ENCODE peak calls at places on chromosomes 7 and 10, in eight cellular contexts. K is AG04450, M is prostate gland, E is GM23248, N is upper lobe of left lung, W is body of pancreas, G is PC-3, S is pancreas. J is an unnamed sample.

GRCh38 chr10:33388325-33388724 is 53.9 kb upstream of the NRP1 start:
- DNase-seq in K (no peak), M (no peak), E (no peak), N (no peak), W (no peak), G (no peak), S (no peak), J (no peak)

GRCh38 chr7:30091431-30092386 is 43.1 kb upstream of the MTURN start:
- DNase-seq in K (peak; percentile 16), M (no peak), E (peak; percentile 88), N (no peak), W (no peak), G (peak; percentile 85), S (no peak), J (peak; percentile 57)

GRCh38 chr7:157926107-157926506 is 589.3 kb downstream of the DNAJB6 start:
- DNase-seq in K (no peak), M (no peak), E (no peak), N (no peak), W (no peak), G (no peak), S (no peak), J (no peak)

GRCh38 chr10:125343118-125343752 is 182.9 kb upstream of the CTBP2 start:
- DNase-seq in K (no peak), M (no peak), E (peak; percentile 49), N (no peak), W (peak; percentile 46), G (peak; percentile 55), S (no peak), J (peak; percentile 24)

GRCh38 chr7:12756841-12757240 is 69.4 kb downstream of the ARL4A start:
- DNase-seq in K (no peak), M (no peak), E (peak; percentile 51), N (no peak), W (no peak), G (peak; percentile 68), S (no peak), J (no peak)

GRCh38 chr7:28096713-28097112 is 83.9 kb downstream of the JAZF1 start:
- DNase-seq in K (peak; percentile 57), M (peak; percentile 66), E (peak; percentile 84), N (peak; percentile 61), W (peak; percentile 54), G (peak; percentile 71), S (peak; percentile 35), J (peak; percentile 82)

GRCh38 chr10:19816420-19817250 is at the start of gene PLXDC2:
- DNase-seq in K (peak; percentile 20), M (peak; percentile 48), E (peak; percentile 56), N (peak; percentile 56), W (peak; percentile 33), G (peak; percentile 9), S (no peak), J (peak; percentile 66)

GRCh38 chr10:16155761-16156322 is 281.0 kb upstream of the PTER start:
- DNase-seq in K (no peak), M (no peak), E (no peak), N (no peak), W (no peak), G (no peak), S (no peak), J (no peak)

GRCh38 chr10:99234739-99235468 is 748 bp downstream of the HPSE2 start:
- DNase-seq in K (no peak), M (no peak), E (peak; percentile 24), N (no peak), W (no peak), G (no peak), S (no peak), J (peak; percentile 64)

GRCh38 chr7:2698581-2699288 is 10.7 kb downstream of the AMZ1 start:
- DNase-seq in K (no peak), M (no peak), E (no peak), N (no peak), W (no peak), G (peak; percentile 17), S (no peak), J (no peak)

GRCh38 chr7:84245831-84246230 is 51.2 kb upstream of the SEMA3A start:
- DNase-seq in K (no peak), M (no peak), E (no peak), N (peak; percentile 34), W (no peak), G (no peak), S (no peak), J (no peak)

GRCh38 chr10:43667317-43667731 is 18.6 kb upstream of the ZNF32 start:
- DNase-seq in K (no peak), M (no peak), E (peak; percentile 67), N (no peak), W (peak; percentile 45), G (no peak), S (no peak), J (no peak)

GRCh38 chr7:137591444-137591843 is 247.9 kb upstream of the PTN start:
- DNase-seq in K (no peak), M (no peak), E (peak; percentile 82), N (no peak), W (no peak), G (peak; percentile 62), S (no peak), J (no peak)

GRCh38 chr10:45265995-45266394 is 49.4 kb downstream of the OR13A1 start:
- DNase-seq in K (no peak), M (no peak), E (no peak), N (no peak), W (peak; percentile 56), G (no peak), S (peak; percentile 22), J (no peak)

GRCh38 chr7:36949711-36950600 is 225.7 kb upstream of the AOAH start:
- DNase-seq in K (no peak), M (peak; percentile 55), E (peak; percentile 14), N (peak; percentile 52), W (no peak), G (peak; percentile 11), S (no peak), J (peak; percentile 53)

GRCh38 chr7:110442386-110442837 is 648.5 kb upstream of the LRRN3 start:
- DNase-seq in K (no peak), M (peak; percentile 17), E (no peak), N (peak; percentile 21), W (peak; percentile 51), G (peak; percentile 61), S (peak; percentile 3), J (peak; percentile 64)

GRCh38 chr7:80550005-80550404 is 38.1 kb upstream of the GNAT3 start:
- DNase-seq in K (no peak), M (no peak), E (no peak), N (no peak), W (no peak), G (no peak), S (no peak), J (no peak)
- H3K27ac ChIP-seq in K (no peak overlapping the region), M (no peak overlapping the region), E (no peak overlapping the region), N (no peak overlapping the region), W (no peak overlapping the region), G (peak overlapping the region; percentile 81), S (no peak overlapping the region), J (no peak overlapping the region)

DNA sequence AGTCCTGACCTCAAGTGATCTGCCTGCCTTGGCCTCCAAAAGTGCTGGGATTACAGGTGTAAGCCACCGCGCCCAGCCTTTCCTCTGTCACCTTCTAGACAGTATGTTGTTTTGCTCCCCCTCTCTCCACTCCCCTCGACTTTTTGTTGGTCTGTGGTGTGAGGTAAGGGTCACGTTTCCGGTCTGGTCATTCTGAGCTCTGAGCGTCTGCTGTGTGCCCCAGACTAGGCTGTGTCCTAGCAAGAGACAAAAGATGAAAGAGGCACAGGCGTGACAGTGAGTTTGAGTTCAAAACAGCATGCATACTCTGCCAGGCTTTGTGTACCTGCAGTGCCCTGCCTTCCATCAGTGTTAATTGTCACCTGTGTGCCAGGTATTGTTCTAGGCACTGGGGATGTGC is 87.4 kb upstream of the PPIF start:
- DNase-seq in K (no peak), M (no peak), E (no peak), N (no peak), W (no peak), G (no peak), S (no peak), J (no peak)
- H3K27ac ChIP-seq in K (no peak overlapping the region), M (no peak overlapping the region), E (no peak overlapping the region), N (no peak overlapping the region), W (peak overlapping the region; percentile 54), G (no peak overlapping the region), S (no peak overlapping the region), J (no peak overlapping the region)

GRCh38 chr7:26181474-26182227 is 18.9 kb downstream of the HNRNPA2B1 start:
- DNase-seq in K (no peak), M (no peak), E (no peak), N (no peak), W (no peak), G (no peak), S (no peak), J (no peak)

GRCh38 chr7:26183545-26184282 is 16.8 kb downstream of the HNRNPA2B1 start:
- DNase-seq in K (no peak), M (no peak), E (no peak), N (no peak), W (no peak), G (peak; percentile 12), S (no peak), J (no peak)

GRCh38 chr7:26180792-26181198 is 19.8 kb downstream of the HNRNPA2B1 start:
- DNase-seq in K (no peak), M (no peak), E (no peak), N (no peak), W (peak; percentile 51), G (no peak), S (peak; percentile 35), J (no peak)

GRCh38 chr7:26182283-26182682 is 18.3 kb downstream of the HNRNPA2B1 start:
- DNase-seq in K (no peak), M (no peak), E (no peak), N (no peak), W (peak; percentile 51), G (peak; percentile 16), S (peak; percentile 23), J (no peak)

DNA sequence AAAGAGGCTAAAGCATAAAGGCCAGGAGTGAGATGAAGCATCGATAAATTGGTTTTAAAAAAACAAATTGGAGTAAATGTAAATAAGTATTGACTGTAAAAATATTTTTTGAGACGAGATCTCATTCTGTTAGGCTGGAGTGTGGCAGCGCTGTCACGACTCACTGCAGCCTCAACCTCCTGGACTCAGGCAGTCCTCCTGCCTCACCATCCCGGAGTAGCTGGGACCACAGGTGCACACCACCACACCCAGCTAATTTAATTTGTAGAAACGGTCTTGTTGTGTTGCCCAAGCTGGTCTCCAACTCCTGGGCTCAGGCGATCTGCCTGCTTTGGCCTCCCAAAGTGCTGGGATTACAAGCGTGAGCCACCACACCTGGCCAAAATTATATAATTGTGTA is 17.8 kb downstream of the HNRNPA2B1 start:
- DNase-seq in K (no peak), M (no peak), E (no peak), N (no peak), W (peak; percentile 10), G (no peak), S (peak; percentile 16), J (no peak)
- H3K27ac ChIP-seq in K (no peak overlapping the region), M (no peak overlapping the region), E (no peak overlapping the region), N (no peak overlapping the region), W (peak overlapping the region; percentile 77), G (no peak overlapping the region), S (no peak overlapping the region), J (no peak overlapping the region)

DNA sequence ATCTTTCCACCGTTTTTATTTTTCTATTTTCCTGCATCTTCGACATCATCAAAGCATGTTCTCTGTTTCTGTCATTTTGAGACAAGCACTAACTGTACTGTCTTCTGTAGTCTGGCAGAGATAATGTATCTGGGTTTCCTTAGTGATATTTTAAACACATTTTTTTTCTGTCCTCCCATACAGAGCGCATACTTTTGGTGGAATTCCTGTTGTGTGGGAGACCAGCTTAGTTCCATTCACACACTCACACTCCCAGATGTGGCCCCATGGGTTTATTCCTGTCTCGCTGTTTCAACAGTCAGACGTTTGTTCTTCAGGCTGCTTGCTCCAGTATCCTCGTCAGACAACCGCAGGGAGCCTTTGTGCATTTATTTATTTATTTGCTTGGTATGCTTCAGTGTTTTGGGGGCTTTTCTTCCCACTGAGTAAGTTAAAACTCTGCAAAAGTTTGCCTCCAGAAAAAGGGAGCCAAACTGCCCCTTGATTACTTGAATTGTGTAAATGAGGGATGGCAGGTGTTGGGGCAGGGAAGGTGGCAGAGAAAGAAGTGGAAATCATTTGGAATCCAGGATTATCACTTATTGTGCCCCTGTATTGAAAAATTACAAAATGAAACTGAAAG is 456.8 kb upstream of the KLF6 start:
- DNase-seq in K (peak; percentile 98), M (no peak), E (peak; percentile 96), N (no peak), W (peak; percentile 27), G (no peak), S (no peak), J (peak; percentile 91)
- H3K27ac ChIP-seq in K (peak overlapping the region; percentile 93), M (no peak overlapping the region), E (peak overlapping the region; percentile 99), N (peak overlapping the region; percentile 75), W (peak overlapping the region; percentile 68), G (peak overlapping the region; percentile 99), S (no peak overlapping the region), J (peak overlapping the region; percentile 100)